ENCODE peak calls at places on chromosomes 6 and 20, in seven cellular contexts. L is A673; H is AG04450; T is A549; A is sigmoid colon; M is heart right ventricle; Y is CD8-positive, alpha-beta memory T cell. Q is an unnamed sample. For H3K9me3, the result is how much of the 10 kb centered on the place peaks cover.

GRCh38 chr6:90222724-90223198 is 73.9 kb downstream of the BACH2 start:
- DNase-seq in L (no peak), H (no peak), T (peak), A (no peak), M (no peak), Y (no peak), Q (no peak)

GRCh38 chr6:144931172-144932035 is 646.3 kb downstream of the UTRN start:
- DNase-seq in L (peak), H (no peak), T (peak), A (no peak), M (peak), Y (no peak), Q (no peak)

GRCh38 chr20:12203981-12204380 is 286.3 kb downstream of the BTBD3 start:
- DNase-seq in L (no peak), H (no peak), T (no peak), A (no peak), M (no peak), Y (no peak), Q (no peak)

GRCh38 chr6:33898771-33899170 is 95.0 kb upstream of the MLN start:
- DNase-seq in L (no peak), H (no peak), T (no peak), A (no peak), M (no peak), Y (no peak), Q (no peak)

GRCh38 chr6:166032366-166033171 is 135.1 kb downstream of the TBXT start:
- DNase-seq in L (no peak), H (peak), T (peak), A (peak), M (peak), Y (no peak), Q (peak)

GRCh38 chr6:159038914-159039884 is 5.6 kb downstream of the TAGAP start:
- DNase-seq in L (no peak), H (no peak), T (no peak), A (no peak), M (no peak), Y (peak), Q (no peak)

GRCh38 chr6:36912583-36912982 is 26.8 kb downstream of the C6orf89 start:
- DNase-seq in L (no peak), H (peak), T (no peak), A (no peak), M (no peak), Y (peak), Q (no peak)

GRCh38 chr6:19268117-19268516 is 569.1 kb upstream of the ID4 start:
- DNase-seq in L (no peak), H (no peak), T (no peak), A (no peak), M (no peak), Y (no peak), Q (no peak)

GRCh38 chr20:56503911-56504310 is 20.6 kb upstream of the FAM209A start:
- DNase-seq in L (no peak), H (no peak), T (no peak), A (no peak), M (no peak), Y (no peak), Q (no peak)

GRCh38 chr6:166942393-166943168 is 13.8 kb downstream of the RNASET2 start:
- DNase-seq in L (no peak), H (no peak), T (no peak), A (no peak), M (no peak), Y (no peak), Q (peak)

DNA sequence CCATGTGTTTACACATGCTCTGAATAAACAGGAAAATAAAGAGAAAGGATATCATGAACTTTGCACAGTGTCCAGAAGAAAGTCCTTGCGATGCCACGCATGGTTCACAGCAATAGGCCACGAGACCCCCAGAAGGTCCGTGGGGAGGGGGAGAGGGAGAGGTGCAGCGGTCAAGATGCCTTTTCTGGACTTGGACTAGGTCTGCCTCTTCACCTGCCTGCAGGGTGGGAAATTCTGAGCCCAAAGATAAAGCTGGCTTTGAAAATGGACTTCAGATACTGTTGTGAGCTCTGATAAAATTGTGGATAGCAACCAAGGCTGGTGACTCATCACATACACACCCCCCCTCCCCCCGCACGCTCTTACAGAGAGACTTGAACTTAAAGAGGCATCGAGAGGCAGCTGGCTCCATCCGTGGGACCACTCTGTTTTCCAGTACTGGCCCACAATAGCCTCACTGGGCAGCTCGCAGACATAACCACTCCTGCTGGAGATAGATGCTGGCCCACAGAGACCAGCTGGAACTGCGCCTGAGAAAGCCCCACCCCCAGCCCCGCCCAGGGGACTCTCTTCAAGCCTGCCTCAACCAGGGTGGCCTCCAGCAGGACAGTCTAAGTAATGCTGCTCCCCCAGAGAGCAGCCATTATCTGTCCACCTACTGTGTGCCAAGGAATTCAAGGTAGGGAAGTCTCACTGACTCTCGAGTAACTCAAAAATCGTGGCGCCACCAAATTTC is 21.2 kb upstream of the NFATC2 start:
- DNase-seq in L (peak), H (peak), T (peak), A (peak), M (peak), Y (no peak), Q (peak)
- H3K4me3 ChIP-seq in L (no peak), H (peak), T (peak), A (peak), M (peak), Y (no peak), Q (no peak)

GRCh38 chr20:5908981-5909380 is 41.4 kb downstream of the TRMT6 start:
- DNase-seq in L (no peak), H (no peak), T (no peak), A (no peak), M (no peak), Y (no peak), Q (no peak)
- H3K9me3 ChIP-seq in L (under half), H (under half), T (under half), A (under half), M (under half), Y (under half), Q (under half)

DNA sequence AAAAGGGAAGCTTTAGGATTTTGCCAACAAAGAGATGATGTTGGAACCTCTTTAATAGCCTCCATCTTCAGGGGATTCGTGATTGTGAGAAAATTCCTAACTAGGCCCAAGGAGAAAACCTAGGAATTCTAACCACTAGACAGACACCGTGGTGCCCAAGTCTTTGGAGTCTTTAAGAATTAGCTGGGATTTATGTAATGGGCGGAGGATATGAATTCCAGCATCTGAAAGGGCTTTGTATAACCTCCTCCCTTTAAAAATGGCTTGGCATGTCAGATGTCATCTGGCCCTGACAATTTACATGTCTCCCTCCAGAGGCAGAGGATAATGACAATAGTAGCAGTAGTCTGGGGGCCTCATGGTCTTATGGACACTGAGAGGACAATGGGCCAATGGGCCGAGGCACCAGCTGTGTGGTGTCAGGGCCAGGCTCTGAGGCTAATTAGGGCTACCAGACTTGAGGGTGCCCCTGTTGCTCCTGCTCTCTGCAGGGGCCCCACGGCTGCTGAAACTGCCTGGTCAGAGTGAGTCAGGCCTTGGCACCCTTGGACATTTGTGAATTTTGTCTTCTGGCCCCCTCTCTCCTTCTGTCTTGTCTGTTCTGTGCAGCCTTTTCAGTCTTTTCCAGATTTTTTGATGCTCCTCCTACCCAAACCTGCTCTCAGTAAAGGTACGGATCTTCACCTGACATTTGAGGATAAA is 113.9 kb downstream of the EDN1 start:
- DNase-seq in L (no peak), H (no peak), T (no peak), A (no peak), M (no peak), Y (no peak), Q (no peak)
- H3K27ac ChIP-seq in L (no peak), H (peak), T (peak), A (no peak), M (no peak), Y (no peak), Q (no peak)

DNA sequence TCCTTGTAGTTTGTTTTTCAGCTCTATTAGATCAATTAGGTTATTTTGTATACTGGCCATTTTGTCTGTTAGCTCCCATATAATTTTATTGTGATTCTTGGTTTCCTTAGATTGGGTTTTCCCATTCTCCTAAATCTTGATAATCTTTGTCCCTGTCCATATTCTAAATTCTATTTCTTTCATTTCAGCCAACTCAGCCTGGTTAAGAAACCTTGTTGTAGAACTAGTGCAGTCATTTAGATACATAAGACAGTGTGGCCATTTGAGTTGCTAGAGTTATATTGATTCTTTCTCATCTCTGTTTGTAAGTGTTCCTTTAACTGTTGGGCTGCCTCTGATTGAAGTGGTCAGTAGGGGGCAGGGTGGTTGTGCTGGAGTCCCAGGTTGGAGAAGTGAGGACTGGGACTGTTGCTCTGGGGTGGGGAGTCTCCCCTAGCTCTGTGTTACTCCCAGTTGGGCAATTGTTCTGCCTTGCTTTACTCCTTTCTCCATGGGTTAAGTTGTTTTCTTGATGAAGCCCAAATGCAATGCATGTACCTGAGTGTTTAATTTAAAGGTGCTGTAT is 98.8 kb upstream of the NRN1 start:
- DNase-seq in L (peak), H (no peak), T (peak), A (no peak), M (no peak), Y (no peak), Q (no peak)
- H3K4me3 ChIP-seq in L (no peak), H (no peak), T (no peak), A (no peak), M (no peak), Y (no peak), Q (no peak)

DNA sequence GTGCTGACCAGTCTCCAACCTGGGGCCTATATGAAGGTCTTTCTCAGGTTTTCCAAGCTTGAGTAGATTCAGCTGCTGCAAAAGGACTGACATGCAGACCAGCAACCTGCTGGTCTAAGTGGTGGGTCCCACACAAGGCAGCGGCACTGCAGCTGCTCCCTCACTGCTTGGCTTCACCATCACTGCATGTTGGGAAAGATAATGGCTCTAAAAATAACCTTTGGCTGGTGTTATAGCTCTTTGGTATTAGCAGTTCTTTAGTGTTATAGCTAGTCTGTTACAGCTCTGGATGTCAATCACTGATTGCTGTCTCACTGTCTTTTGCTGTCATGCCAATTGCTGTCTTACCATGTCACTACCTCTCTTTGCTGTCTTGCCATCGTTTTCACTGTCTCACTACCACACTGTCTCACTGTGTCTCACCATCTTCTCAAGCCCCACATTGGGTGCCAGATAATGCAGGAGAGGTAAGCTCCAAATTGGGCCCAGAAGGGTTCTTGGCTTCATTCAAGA is 726.4 kb downstream of the TENT5A start:
- DNase-seq in L (no peak), H (no peak), T (no peak), A (no peak), M (no peak), Y (no peak), Q (no peak)
- H3K9me3 ChIP-seq in L (under half), H (under half), T (under half), A (under half), M (under half), Y (under half), Q (under half)

GRCh38 chr6:17032595-17033591 is 69.0 kb upstream of the STMND1 start:
- DNase-seq in L (peak), H (peak), T (peak), A (peak), M (peak), Y (no peak), Q (peak)
- H3K27ac ChIP-seq in L (no peak), H (peak), T (no peak), A (peak), M (peak), Y (no peak), Q (peak)